ENCODE peak calls at places on chromosomes 4 and X, in four cellular contexts. E is progenitor cell of endocrine pancreas, C is PC-3, Z is astrocyte of the spinal cord. O is an unnamed sample.

GRCh38 chr4:174561556-174561955 is 39.3 kb upstream of the HPGD start:
- DNase-seq in E (no peak), C (peak; percentile 17), Z (peak; percentile 46), O (no peak)

GRCh38 chr4:8534129-8534528 is 46.1 kb upstream of the GPR78 start:
- DNase-seq in E (peak; percentile 25), C (peak; percentile 92), Z (peak; percentile 63), O (no peak)

GRCh38 chr4:184343400-184344177 is 125.9 kb upstream of the ENPP6 start:
- DNase-seq in E (peak; percentile 33), C (peak; percentile 73), Z (peak; percentile 74), O (peak; percentile 65)

GRCh38 chr4:55435136-55435535 is 39.4 kb downstream of the TMEM165 start:
- DNase-seq in E (no peak), C (peak; percentile 50), Z (peak; percentile 25), O (no peak)

GRCh38 chr4:8345053-8345945 is 75.7 kb downstream of the HTRA3 start:
- DNase-seq in E (no peak), C (no peak), Z (no peak), O (no peak)

GRCh38 chr4:164648151-164648848 is 105.6 kb upstream of the SMIM31 start:
- DNase-seq in E (no peak), C (peak; percentile 91), Z (peak; percentile 87), O (no peak)

GRCh38 chr4:132101526-132101925 is 1047.6 kb upstream of the PCDH10 start:
- DNase-seq in E (no peak), C (no peak), Z (peak; percentile 46), O (no peak)

GRCh38 chrX:57070185-57070984 is 51.0 kb downstream of the SPIN2B start:
- DNase-seq in E (no peak), C (no peak), Z (no peak), O (no peak)

GRCh38 chr4:48578132-48578964 is 88.3 kb downstream of the ZAR1 start:
- DNase-seq in E (peak; percentile 37), C (peak; percentile 67), Z (peak; percentile 73), O (peak; percentile 42)

GRCh38 chrX:40539214-40540142 is 41.3 kb upstream of the ATP6AP2 start:
- DNase-seq in E (no peak), C (no peak), Z (peak; percentile 16), O (peak; percentile 43)

GRCh38 chrX:11458175-11458574 is 165.0 kb downstream of the AMELX start:
- DNase-seq in E (no peak), C (peak; percentile 50), Z (no peak), O (no peak)

GRCh38 chr4:113145519-113146291 is 96.3 kb downstream of the ANK2 start:
- DNase-seq in E (no peak), C (no peak), Z (no peak), O (peak; percentile 85)

GRCh38 chr4:118034061-118034785 is at the start of gene NDST3:
- DNase-seq in E (peak; percentile 41), C (peak; percentile 66), Z (peak; percentile 82), O (peak; percentile 82)

GRCh38 chr4:33297091-33297490 is 2576.9 kb downstream of the PCDH7 start:
- DNase-seq in E (no peak), C (no peak), Z (no peak), O (no peak)

GRCh38 chrX:154402622-154403127 is 4.5 kb downstream of the RPL10 start:
- DNase-seq in E (no peak), C (no peak), Z (no peak), O (no peak)

GRCh38 chr4:88737304-88738015 is 39.8 kb upstream of the NAP1L5 start:
- DNase-seq in E (no peak), C (no peak), Z (peak; percentile 57), O (no peak)

GRCh38 chr4:52376107-52376704 is 282.9 kb downstream of the USP46 start:
- DNase-seq in E (no peak), C (peak; percentile 77), Z (peak; percentile 61), O (no peak)

GRCh38 chr4:6595897-6596537 is 21.0 kb downstream of the MAN2B2 start:
- DNase-seq in E (no peak), C (peak; percentile 23), Z (no peak), O (no peak)

GRCh38 chr4:88062843-88063242 is 55.4 kb downstream of the PKD2 start:
- DNase-seq in E (no peak), C (no peak), Z (no peak), O (no peak)

GRCh38 chrX:97260679-97261078 is 377.0 kb downstream of the RPA4 start:
- DNase-seq in E (no peak), C (peak; percentile 41), Z (no peak), O (no peak)

GRCh38 chr4:68218044-68218443 is 27.4 kb downstream of the TMPRSS11B start:
- DNase-seq in E (no peak), C (peak; percentile 40), Z (peak; percentile 12), O (no peak)

GRCh38 chrX:47637546-47638195 is 7.9 kb upstream of the CFP start:
- DNase-seq in E (no peak), C (no peak), Z (peak; percentile 54), O (no peak)

GRCh38 chrX:44012484-44013096 is 39.4 kb upstream of the NDP start:
- DNase-seq in E (no peak), C (peak; percentile 95), Z (peak; percentile 77), O (no peak)

GRCh38 chr4:82687531-82687930 is 111.1 kb downstream of the SCD5 start:
- DNase-seq in E (no peak), C (no peak), Z (no peak), O (no peak)

GRCh38 chrX:49915352-49916222 is 6.8 kb upstream of the CLCN5 start:
- DNase-seq in E (no peak), C (peak; percentile 69), Z (peak; percentile 47), O (peak; percentile 32)

GRCh38 chrX:123797543-123798447 is 62.1 kb upstream of the XIAP start:
- DNase-seq in E (no peak), C (peak; percentile 7), Z (no peak), O (no peak)

GRCh38 chrX:100072286-100072685 is 337.8 kb downstream of the PCDH19 start:
- DNase-seq in E (no peak), C (no peak), Z (no peak), O (no peak)

GRCh38 chrX:39427492-39428289 is 626.4 kb downstream of the MID1IP1 start:
- DNase-seq in E (no peak), C (peak; percentile 15), Z (peak; percentile 51), O (no peak)

DNA sequence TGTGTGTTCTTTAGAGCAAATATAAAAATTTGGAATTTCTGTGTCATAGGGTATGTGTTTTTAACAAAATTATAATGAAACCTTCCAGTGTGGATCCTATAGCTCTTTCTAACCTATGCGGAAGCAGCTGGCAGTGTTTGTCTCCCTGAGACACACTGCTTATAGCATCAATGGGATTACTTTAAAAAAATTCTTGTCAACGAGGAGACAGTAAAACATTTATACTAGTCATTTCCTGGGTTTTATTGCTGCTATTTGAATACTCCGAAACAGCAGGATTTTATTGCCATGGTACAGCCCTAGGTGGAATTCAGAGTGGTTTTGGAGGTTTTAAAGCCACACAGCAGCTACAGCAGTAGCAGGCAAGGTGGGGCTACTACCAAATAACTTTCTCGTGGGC is 145.1 kb upstream of the IL1RAPL2 start:
- DNase-seq in E (no peak), C (peak; percentile 77), Z (no peak), O (no peak)
- TF ChIP-seq CTCF in E (no peak), C (no peak), Z (no peak), O (no peak)

GRCh38 chr4:128574706-128575105 is 234.8 kb upstream of the JADE1 start:
- DNase-seq in E (peak; percentile 29), C (peak; percentile 67), Z (peak; percentile 73), O (peak; percentile 70)
- TF ChIP-seq CTCF in E (peak; percentile 69), C (peak; percentile 71), Z (peak; percentile 62), O (peak; percentile 85)

DNA sequence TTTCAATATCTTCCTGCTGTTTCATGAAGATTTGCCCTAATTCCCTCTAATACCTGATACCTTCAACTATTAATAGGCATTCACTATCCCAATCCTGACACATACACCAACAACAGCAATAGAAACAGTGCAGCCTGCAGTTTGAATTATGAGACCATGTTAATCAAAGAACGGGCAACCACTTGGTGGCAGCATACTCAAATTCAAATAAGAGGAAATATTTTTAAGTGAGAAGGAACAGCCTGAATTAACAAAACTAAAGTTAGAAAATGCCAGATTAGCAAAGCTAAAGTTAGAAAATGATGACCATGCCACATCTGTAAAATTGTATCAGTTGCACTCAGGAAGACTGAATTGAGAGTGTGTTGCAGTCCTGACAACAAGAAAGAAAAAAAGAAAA is 204.9 kb downstream of the SMARCA1 start:
- DNase-seq in E (no peak), C (peak; percentile 37), Z (peak; percentile 31), O (no peak)
- TF ChIP-seq CTCF in E (peak; percentile 48), C (peak; percentile 58), Z (peak; percentile 38), O (no peak)

GRCh38 chrX:24561121-24561520 is 86.0 kb downstream of the PCYT1B start:
- DNase-seq in E (no peak), C (peak; percentile 52), Z (no peak), O (no peak)
- TF ChIP-seq CTCF in E (peak; percentile 18), C (peak; percentile 55), Z (no peak), O (no peak)

GRCh38 chrX:108139303-108139702 is 47.7 kb downstream of the ATG4A start:
- DNase-seq in E (no peak), C (peak; percentile 35), Z (no peak), O (no peak)
- TF ChIP-seq CTCF in E (peak; percentile 48), C (peak; percentile 65), Z (peak; percentile 51), O (peak; percentile 44)

GRCh38 chrX:116198810-116199209 is 28.3 kb downstream of the AGTR2 start:
- DNase-seq in E (no peak), C (peak; percentile 30), Z (no peak), O (no peak)
- TF ChIP-seq CTCF in E (peak; percentile 12), C (peak; percentile 54), Z (no peak), O (peak; percentile 17)

GRCh38 chr4:139725236-139725635 is 59.6 kb downstream of the MGST2 start:
- DNase-seq in E (no peak), C (no peak), Z (no peak), O (no peak)
- TF ChIP-seq CTCF in E (no peak), C (no peak), Z (no peak), O (no peak)